ENCODE peak calls at places on chromosome 22, in four cellular contexts. Q is mesenchymal stem cell, K is IMR-90, E is colonic mucosa. O is an unnamed sample.

GRCh38 chr22:37240941-37241320 is 3.1 kb downstream of the RAC2 start:
- DNase-seq in Q (no peak), K (no peak), E (no peak), O (no peak)

GRCh38 chr22:49473286-49473685 is 354.4 kb downstream of the BRD1 start:
- DNase-seq in Q (no peak), K (no peak), E (no peak), O (no peak)

GRCh38 chr22:17910561-17911311 is 113.6 kb downstream of the MICAL3 start:
- DNase-seq in Q (peak; percentile 95), K (peak; percentile 91), E (peak; percentile 27), O (peak; percentile 86)

GRCh38 chr22:48923909-48924475 is 903.7 kb downstream of the BRD1 start:
- DNase-seq in Q (no peak), K (no peak), E (no peak), O (no peak)

GRCh38 chr22:37290737-37291136 is 8.4 kb downstream of the CYTH4 start:
- DNase-seq in Q (no peak), K (peak; percentile 69), E (no peak), O (peak; percentile 33)

GRCh38 chr22:35894937-35895708 is 133.5 kb downstream of the RBFOX2 start:
- DNase-seq in Q (peak; percentile 85), K (peak; percentile 79), E (peak; percentile 19), O (peak; percentile 92)

GRCh38 chr22:32721328-32722180 is 80.0 kb upstream of the TIMP3 start:
- DNase-seq in Q (no peak), K (no peak), E (no peak), O (no peak)

GRCh38 chr22:32522237-32522636 is 47.6 kb downstream of the FBXO7 start:
- DNase-seq in Q (no peak), K (no peak), E (no peak), O (no peak)

GRCh38 chr22:50691521-50691920 is 18.9 kb downstream of the SHANK3 start:
- DNase-seq in Q (no peak), K (peak; percentile 44), E (no peak), O (peak; percentile 60)

GRCh38 chr22:45878051-45878764 is 98.8 kb downstream of the WNT7B start:
- DNase-seq in Q (no peak), K (no peak), E (no peak), O (no peak)

GRCh38 chr22:29166180-29166579 is 39.5 kb upstream of the EMID1 start:
- DNase-seq in Q (no peak), K (no peak), E (no peak), O (no peak)

GRCh38 chr22:36331306-36331911 is 56.4 kb downstream of the MYH9 start:
- DNase-seq in Q (peak; percentile 97), K (peak; percentile 98), E (peak; percentile 75), O (peak; percentile 74)

GRCh38 chr22:49333206-49333605 is 494.5 kb downstream of the BRD1 start:
- DNase-seq in Q (no peak), K (no peak), E (no peak), O (no peak)

GRCh38 chr22:50174382-50175190 is 4.1 kb downstream of the PANX2 start:
- DNase-seq in Q (no peak), K (no peak), E (no peak), O (no peak)

GRCh38 chr22:46027219-46028068 is 50.5 kb upstream of the WNT7B start:
- DNase-seq in Q (no peak), K (no peak), E (peak; percentile 87), O (peak; percentile 63)

GRCh38 chr22:50609599-50609998 is 9.0 kb downstream of the MAPK8IP2 start:
- DNase-seq in Q (no peak), K (no peak), E (no peak), O (no peak)

GRCh38 chr22:46050451-46050845 is 73.5 kb upstream of the WNT7B start:
- DNase-seq in Q (no peak), K (no peak), E (no peak), O (no peak)

GRCh38 chr22:36323855-36324331 is 63.9 kb downstream of the MYH9 start:
- DNase-seq in Q (peak; percentile 44), K (no peak), E (no peak), O (no peak)

GRCh38 chr22:36692280-36692679 is 11.3 kb downstream of the CACNG2 start:
- DNase-seq in Q (no peak), K (no peak), E (no peak), O (no peak)

GRCh38 chr22:33018232-33018864 is 39.8 kb downstream of the SYN3 start:
- DNase-seq in Q (peak; percentile 48), K (peak; percentile 29), E (peak; percentile 45), O (peak; percentile 83)

GRCh38 chr22:36901411-36902142 is 11.9 kb upstream of the CSF2RB start:
- DNase-seq in Q (no peak), K (no peak), E (no peak), O (no peak)

GRCh38 chr22:50348058-50348457 is 4.9 kb downstream of the PPP6R2 start:
- DNase-seq in Q (no peak), K (no peak), E (no peak), O (no peak)

GRCh38 chr22:45563362-45564040 is 60.8 kb downstream of the FBLN1 start:
- DNase-seq in Q (no peak), K (no peak), E (no peak), O (no peak)

GRCh38 chr22:44316393-44317162 is 3.8 kb upstream of the SHISAL1 start:
- DNase-seq in Q (no peak), K (no peak), E (no peak), O (no peak)

GRCh38 chr22:44317163-44317455 is 4.4 kb upstream of the SHISAL1 start:
- DNase-seq in Q (no peak), K (no peak), E (no peak), O (no peak)

GRCh38 chr22:44313385-44314006 is 745 bp upstream of the SHISAL1 start:
- DNase-seq in Q (no peak), K (no peak), E (no peak), O (no peak)

GRCh38 chr22:44312766-44313165 is at the start of gene SHISAL1:
- DNase-seq in Q (peak; percentile 53), K (peak; percentile 22), E (no peak), O (no peak)

DNA sequence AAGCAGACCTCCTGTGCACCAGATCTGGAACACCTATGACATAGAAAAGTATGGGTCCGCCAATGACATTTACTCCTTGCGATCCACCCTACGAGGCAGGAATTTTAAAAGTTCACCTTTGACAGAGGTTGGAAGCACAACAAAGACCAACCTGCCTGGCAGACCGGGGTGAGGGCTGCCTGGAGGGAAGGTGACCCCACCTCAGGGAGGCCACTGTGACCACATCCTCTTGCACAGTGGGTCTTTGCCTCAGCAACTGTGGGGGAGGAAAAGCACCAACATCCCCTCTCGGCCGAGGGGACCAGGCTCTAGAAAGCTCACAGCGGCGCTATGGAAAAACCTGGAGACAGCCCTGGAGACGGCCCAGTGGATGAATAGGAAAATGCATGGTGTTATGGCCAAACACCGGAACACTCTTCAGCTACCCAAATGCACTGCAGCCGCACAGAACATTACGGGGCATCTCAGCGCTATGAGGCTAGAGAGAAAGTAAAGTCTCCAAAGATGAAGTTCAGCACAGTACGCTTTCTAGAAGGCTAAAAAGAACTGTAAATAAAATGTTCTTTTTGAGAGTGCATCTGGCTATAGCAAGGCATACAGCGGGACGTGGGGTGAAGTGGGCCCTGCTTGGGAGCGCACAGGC is 1.8 kb upstream of the SHISAL1 start:
- DNase-seq in Q (no peak), K (no peak), E (no peak), O (no peak)
- H3K4me1 ChIP-seq in Q (peaks cover 24% of the 10 kb centered on the region), K (peaks cover 12% of the 10 kb centered on the region), E (no peaks in the 10 kb centered on the region), O (peaks cover 19% of the 10 kb centered on the region)

GRCh38 chr22:27240298-27240885 is 561.2 kb downstream of the MN1 start:
- DNase-seq in Q (peak; percentile 52), K (peak; percentile 12), E (no peak), O (no peak)

GRCh38 chr22:27241430-27242110 is 560.0 kb downstream of the MN1 start:
- DNase-seq in Q (peak; percentile 43), K (no peak), E (no peak), O (peak; percentile 29)

GRCh38 chr22:27242474-27242873 is 559.1 kb downstream of the MN1 start:
- DNase-seq in Q (no peak), K (no peak), E (no peak), O (no peak)

GRCh38 chr22:27242917-27243589 is 558.5 kb downstream of the MN1 start:
- DNase-seq in Q (no peak), K (no peak), E (no peak), O (no peak)

DNA sequence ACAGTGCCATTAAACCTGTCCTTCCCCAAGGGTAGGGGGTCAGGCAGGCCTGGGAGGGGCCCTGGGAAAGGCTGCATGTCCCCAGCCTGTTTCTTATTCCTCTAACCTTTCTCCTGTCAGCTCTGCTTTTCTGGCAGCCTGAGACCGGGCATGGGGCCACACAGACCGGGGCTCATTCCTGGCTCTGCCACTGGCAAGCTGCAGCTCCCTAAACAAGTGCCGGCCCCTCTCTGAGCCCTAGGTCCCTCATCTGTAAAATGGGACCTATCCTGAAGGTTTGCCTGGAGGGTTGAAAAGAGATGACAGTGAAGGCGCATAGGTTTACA is 559.5 kb downstream of the MN1 start:
- DNase-seq in Q (no peak), K (no peak), E (no peak), O (no peak)
- H3K9ac ChIP-seq in Q (no peak overlapping the region), K (no peak overlapping the region), E (no peak overlapping the region), O (no peak overlapping the region)

DNA sequence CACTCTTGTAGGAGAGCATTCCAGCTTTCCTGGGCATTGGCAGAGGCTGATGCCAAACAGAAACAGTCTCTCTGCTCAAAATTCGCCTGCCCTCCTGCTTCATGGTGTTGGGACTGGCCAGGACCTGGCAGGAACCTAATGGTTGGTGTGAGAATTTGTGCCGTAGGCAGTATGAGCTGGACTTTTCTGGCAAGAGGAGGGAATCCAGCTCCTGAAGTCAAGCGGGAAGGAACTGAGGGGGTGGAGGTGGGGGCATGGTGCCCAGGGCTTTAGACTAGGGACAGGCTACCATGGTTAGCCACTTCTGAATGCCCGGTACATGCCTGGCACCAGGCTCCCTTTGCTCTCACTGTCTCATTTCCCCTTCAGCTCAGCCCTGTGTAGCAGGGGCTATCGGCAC is 6.9 kb upstream of the TOMM22 start:
- DNase-seq in Q (no peak), K (no peak), E (no peak), O (no peak)
- H3K4me1 ChIP-seq in Q (no peaks in the 10 kb centered on the region), K (no peaks in the 10 kb centered on the region), E (no peaks in the 10 kb centered on the region), O (peaks cover 4% of the 10 kb centered on the region)

GRCh38 chr22:19903513-19903912 is 38.1 kb upstream of the COMT start:
- DNase-seq in Q (no peak), K (no peak), E (no peak), O (no peak)

GRCh38 chr22:19904174-19904856 is 37.3 kb upstream of the COMT start:
- DNase-seq in Q (no peak), K (no peak), E (no peak), O (no peak)

GRCh38 chr22:19901577-19902244 is 39.9 kb upstream of the COMT start:
- DNase-seq in Q (no peak), K (no peak), E (no peak), O (no peak)

GRCh38 chr22:19902245-19902699 is 39.3 kb upstream of the COMT start:
- DNase-seq in Q (no peak), K (no peak), E (no peak), O (no peak)

DNA sequence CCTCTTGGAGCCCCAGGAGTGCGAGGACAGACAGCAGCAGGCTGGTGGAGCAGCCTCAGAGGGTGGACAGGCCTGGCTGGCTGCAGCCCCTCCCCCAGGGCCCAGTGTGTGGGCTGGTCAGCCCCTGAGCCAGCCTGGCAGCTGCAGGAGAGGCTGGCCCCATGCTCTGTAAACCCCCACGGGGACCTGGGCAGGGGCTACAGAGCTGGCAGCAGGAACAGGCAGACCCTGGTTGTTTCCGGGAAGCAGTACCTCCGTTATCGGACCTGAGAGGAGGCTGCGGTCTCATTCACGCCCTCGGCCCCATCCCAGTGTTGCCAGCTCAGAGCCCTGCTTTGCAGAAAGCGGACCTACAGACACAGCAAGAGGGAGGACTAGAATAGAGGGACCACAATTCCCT is 38.5 kb upstream of the COMT start:
- DNase-seq in Q (no peak), K (no peak), E (no peak), O (no peak)
- H3K9ac ChIP-seq in Q (no peak overlapping the region), K (no peak overlapping the region), E (no peak overlapping the region), O (no peak overlapping the region)

GRCh38 chr22:24341657-24342056 is 71.0 kb downstream of the SPECC1L start:
- DNase-seq in Q (no peak), K (no peak), E (no peak), O (no peak)
- H3K4me1 ChIP-seq in Q (no peaks in the 10 kb centered on the region), K (peaks cover 3% of the 10 kb centered on the region), E (no peaks in the 10 kb centered on the region), O (peaks cover 19% of the 10 kb centered on the region)

O was measured in adipocyte.